ENCODE peak calls at places on chromosomes 11 and 22, in four cellular contexts. Y is IMR-90; S is CD8-positive, alpha-beta memory T cell; Q is anterior cingulate cortex. M is an unnamed sample.

GRCh38 chr11:109096266-109096665 is 325.7 kb upstream of the C11orf87 start:
- DNase-seq in S (no peak), Y (no peak), Q (no peak), M (no peak)

GRCh38 chr22:28769394-28770085 is 3.0 kb upstream of the CCDC117 start:
- DNase-seq in Q (no peak), Y (no peak), S (no peak), M (no peak)

GRCh38 chr11:121696177-121696863 is 243.6 kb upstream of the SORL1-AS1 start:
- DNase-seq in Y (no peak), S (no peak), Q (peak; percentile 80), M (no peak)

GRCh38 chr11:65112551-65113360 is 1.1 kb downstream of the TM7SF2 start:
- DNase-seq in Y (peak; percentile 27), Q (peak; percentile 50), S (peak; percentile 83), M (peak; percentile 86)

GRCh38 chr11:130782361-130783221 is 133.7 kb downstream of the SNX19 start:
- DNase-seq in Q (no peak), Y (peak; percentile 52), S (no peak), M (no peak)

GRCh38 chr11:69940246-69940610 is 121.0 kb upstream of the FGF3 start:
- DNase-seq in Q (no peak), Y (no peak), S (no peak), M (no peak)

GRCh38 chr11:62850911-62851806 is 11.8 kb upstream of the WDR74 start:
- DNase-seq in S (no peak), Q (no peak), Y (no peak), M (no peak)

GRCh38 chr11:130772266-130773227 is 143.7 kb downstream of the SNX19 start:
- DNase-seq in Y (peak; percentile 97), S (no peak), Q (no peak), M (no peak)

GRCh38 chr22:46030241-46030880 is 53.4 kb upstream of the WNT7B start:
- DNase-seq in Y (no peak), Q (no peak), S (peak; percentile 23), M (no peak)

GRCh38 chr11:35671396-35672127 is 9.0 kb downstream of the TRIM44 start:
- DNase-seq in Q (no peak), Y (no peak), S (no peak), M (no peak)

GRCh38 chr11:65891180-65892136 is 985 bp downstream of the CCDC85B start:
- DNase-seq in Q (no peak), Y (no peak), S (no peak), M (no peak)

GRCh38 chr22:36442506-36443197 is 38.8 kb downstream of the TXN2 start:
- DNase-seq in Q (no peak), Y (no peak), S (no peak), M (no peak)